ENCODE peak calls at places on chromosomes 7 and 10, in four cellular contexts. B, A, R and N are unnamed samples.

GRCh38 chr10:116671274-116671926 is 50.6 kb downstream of the PNLIPRP2 start:
- DNase-seq in B (peak; percentile 51), A (no peak), R (no peak), N (no peak)

GRCh38 chr10:97203220-97203619 is 17.5 kb upstream of the SLIT1 start:
- DNase-seq in B (no peak), A (no peak), R (no peak), N (no peak)

GRCh38 chr10:75707080-75707840 is 275.8 kb downstream of the LRMDA start:
- DNase-seq in B (no peak), A (no peak), R (no peak), N (no peak)

GRCh38 chr10:101772017-101772894 is 3.7 kb downstream of the FGF8 start:
- DNase-seq in B (no peak), A (no peak), R (no peak), N (no peak)

GRCh38 chr10:30645340-30645827 is 15.8 kb upstream of the LYZL2 start:
- DNase-seq in B (peak; percentile 4), A (peak; percentile 4), R (peak; percentile 32), N (no peak)

GRCh38 chr10:110448682-110449418 is 48.9 kb upstream of the DUSP5 start:
- DNase-seq in B (no peak), A (no peak), R (no peak), N (no peak)

GRCh38 chr10:4652111-4653010 is 173.6 kb upstream of the AKR1E2 start:
- DNase-seq in B (peak; percentile 54), A (no peak), R (no peak), N (no peak)

GRCh38 chr7:1367501-1367900 is 91.8 kb downstream of the MICALL2 start:
- DNase-seq in B (no peak), A (no peak), R (no peak), N (no peak)

GRCh38 chr10:36181421-36181820 is 539.3 kb upstream of the FZD8 start:
- DNase-seq in B (no peak), A (no peak), R (no peak), N (no peak)

GRCh38 chr7:65896279-65896678 is 23.4 kb downstream of the VKORC1L1 start:
- DNase-seq in B (no peak), A (no peak), R (no peak), N (no peak)

GRCh38 chr7:42212541-42213090 is 24.4 kb downstream of the GLI3 start:
- DNase-seq in B (no peak), A (no peak), R (no peak), N (no peak)

GRCh38 chr7:137953692-137954470 is 48.0 kb downstream of the CREB3L2 start:
- DNase-seq in B (peak; percentile 75), A (no peak), R (no peak), N (no peak)